ENCODE peak calls at places on chromosome 17, in eight cellular contexts. One of them, this sample, is unnamed.

GRCh38 chr17:2259769-2260536 is 43.6 kb downstream of the SMG6 start:
- DNase-seq in stimulated activated naive CD8-positive, alpha-beta T cell treated with anti-CD3 and anti-CD28 coated beads, Interleukin-15, Interleukin-2, amounts not matched to agents 100 U/mL and 50 U/mL, for 24 hours: peak
- DNase-seq in AG08395: peak
- DNase-seq in activated CD8-positive, alpha-beta memory T cell treated with anti-CD3 and anti-CD28 coated beads for 4 hours: peak
- DNase-seq in COR-L47: no peak
- DNase-seq in fibroblast of the aortic adventitia: peak
- DNase-seq in stimulated activated CD8-positive, alpha-beta memory T cell treated with anti-CD3 and anti-CD28 coated beads, Interleukin-15, amount 100 ng/mL, for 24 hours: no peak
- DNase-seq in IMR-90: peak
- DNase-seq in this sample: no peak

GRCh38 chr17:79840204-79840988 is 1.2 kb upstream of the CBX4 start:
- DNase-seq in activated CD8-positive, alpha-beta memory T cell treated with anti-CD3 and anti-CD28 coated beads for 4 hours: no peak
- DNase-seq in fibroblast of the aortic adventitia: peak
- DNase-seq in AG08395: no peak
- DNase-seq in IMR-90: peak
- DNase-seq in stimulated activated CD8-positive, alpha-beta memory T cell treated with anti-CD3 and anti-CD28 coated beads, Interleukin-15, amount 100 ng/mL, for 24 hours: no peak
- DNase-seq in stimulated activated naive CD8-positive, alpha-beta T cell treated with anti-CD3 and anti-CD28 coated beads, Interleukin-15, Interleukin-2, amounts not matched to agents 100 U/mL and 50 U/mL, for 24 hours: peak
- DNase-seq in COR-L47: no peak
- DNase-seq in this sample: no peak

GRCh38 chr17:78337244-78338109 is 22.4 kb downstream of the SOCS3 start:
- DNase-seq in COR-L47: no peak
- DNase-seq in AG08395: peak
- DNase-seq in activated CD8-positive, alpha-beta memory T cell treated with anti-CD3 and anti-CD28 coated beads for 4 hours: no peak
- DNase-seq in fibroblast of the aortic adventitia: peak
- DNase-seq in stimulated activated naive CD8-positive, alpha-beta T cell treated with anti-CD3 and anti-CD28 coated beads, Interleukin-15, Interleukin-2, amounts not matched to agents 100 U/mL and 50 U/mL, for 24 hours: no peak
- DNase-seq in stimulated activated CD8-positive, alpha-beta memory T cell treated with anti-CD3 and anti-CD28 coated beads, Interleukin-15, amount 100 ng/mL, for 24 hours: no peak
- DNase-seq in IMR-90: peak
- DNase-seq in this sample: peak

GRCh38 chr17:55710410-55710809 is 12.3 kb downstream of the TMEM100 start:
- DNase-seq in stimulated activated CD8-positive, alpha-beta memory T cell treated with anti-CD3 and anti-CD28 coated beads, Interleukin-15, amount 100 ng/mL, for 24 hours: no peak
- DNase-seq in IMR-90: no peak
- DNase-seq in fibroblast of the aortic adventitia: peak
- DNase-seq in AG08395: no peak
- DNase-seq in COR-L47: no peak
- DNase-seq in activated CD8-positive, alpha-beta memory T cell treated with anti-CD3 and anti-CD28 coated beads for 4 hours: no peak
- DNase-seq in stimulated activated naive CD8-positive, alpha-beta T cell treated with anti-CD3 and anti-CD28 coated beads, Interleukin-15, Interleukin-2, amounts not matched to agents 100 U/mL and 50 U/mL, for 24 hours: no peak
- DNase-seq in this sample: no peak

GRCh38 chr17:82332669-82333278 is 792 bp downstream of the SECTM1 start:
- DNase-seq in stimulated activated naive CD8-positive, alpha-beta T cell treated with anti-CD3 and anti-CD28 coated beads, Interleukin-15, Interleukin-2, amounts not matched to agents 100 U/mL and 50 U/mL, for 24 hours: peak
- DNase-seq in fibroblast of the aortic adventitia: peak
- DNase-seq in stimulated activated CD8-positive, alpha-beta memory T cell treated with anti-CD3 and anti-CD28 coated beads, Interleukin-15, amount 100 ng/mL, for 24 hours: no peak
- DNase-seq in activated CD8-positive, alpha-beta memory T cell treated with anti-CD3 and anti-CD28 coated beads for 4 hours: no peak
- DNase-seq in IMR-90: peak
- DNase-seq in AG08395: peak
- DNase-seq in COR-L47: no peak
- DNase-seq in this sample: peak

GRCh38 chr17:58352018-58352842 is at the start of gene SUPT4H1:
- DNase-seq in stimulated activated CD8-positive, alpha-beta memory T cell treated with anti-CD3 and anti-CD28 coated beads, Interleukin-15, amount 100 ng/mL, for 24 hours: peak
- DNase-seq in IMR-90: peak
- DNase-seq in AG08395: peak
- DNase-seq in stimulated activated naive CD8-positive, alpha-beta T cell treated with anti-CD3 and anti-CD28 coated beads, Interleukin-15, Interleukin-2, amounts not matched to agents 100 U/mL and 50 U/mL, for 24 hours: peak
- DNase-seq in COR-L47: peak
- DNase-seq in activated CD8-positive, alpha-beta memory T cell treated with anti-CD3 and anti-CD28 coated beads for 4 hours: peak
- DNase-seq in fibroblast of the aortic adventitia: peak
- DNase-seq in this sample: peak

GRCh38 chr17:64112978-64113377 is 17.0 kb downstream of the ERN1 start:
- DNase-seq in activated CD8-positive, alpha-beta memory T cell treated with anti-CD3 and anti-CD28 coated beads for 4 hours: no peak
- DNase-seq in AG08395: no peak
- DNase-seq in stimulated activated naive CD8-positive, alpha-beta T cell treated with anti-CD3 and anti-CD28 coated beads, Interleukin-15, Interleukin-2, amounts not matched to agents 100 U/mL and 50 U/mL, for 24 hours: no peak
- DNase-seq in IMR-90: peak
- DNase-seq in stimulated activated CD8-positive, alpha-beta memory T cell treated with anti-CD3 and anti-CD28 coated beads, Interleukin-15, amount 100 ng/mL, for 24 hours: no peak
- DNase-seq in fibroblast of the aortic adventitia: no peak
- DNase-seq in COR-L47: no peak
- DNase-seq in this sample: no peak

GRCh38 chr17:59746849-59747445 is 39.5 kb downstream of the VMP1 start:
- DNase-seq in IMR-90: peak
- DNase-seq in stimulated activated naive CD8-positive, alpha-beta T cell treated with anti-CD3 and anti-CD28 coated beads, Interleukin-15, Interleukin-2, amounts not matched to agents 100 U/mL and 50 U/mL, for 24 hours: no peak
- DNase-seq in COR-L47: no peak
- DNase-seq in fibroblast of the aortic adventitia: peak
- DNase-seq in stimulated activated CD8-positive, alpha-beta memory T cell treated with anti-CD3 and anti-CD28 coated beads, Interleukin-15, amount 100 ng/mL, for 24 hours: no peak
- DNase-seq in activated CD8-positive, alpha-beta memory T cell treated with anti-CD3 and anti-CD28 coated beads for 4 hours: no peak
- DNase-seq in AG08395: peak
- DNase-seq in this sample: peak

GRCh38 chr17:59469786-59470485 is 95.5 kb upstream of the DHX40 start:
- DNase-seq in AG08395: no peak
- DNase-seq in IMR-90: no peak
- DNase-seq in stimulated activated CD8-positive, alpha-beta memory T cell treated with anti-CD3 and anti-CD28 coated beads, Interleukin-15, amount 100 ng/mL, for 24 hours: no peak
- DNase-seq in activated CD8-positive, alpha-beta memory T cell treated with anti-CD3 and anti-CD28 coated beads for 4 hours: no peak
- DNase-seq in stimulated activated naive CD8-positive, alpha-beta T cell treated with anti-CD3 and anti-CD28 coated beads, Interleukin-15, Interleukin-2, amounts not matched to agents 100 U/mL and 50 U/mL, for 24 hours: no peak
- DNase-seq in fibroblast of the aortic adventitia: no peak
- DNase-seq in COR-L47: no peak
- DNase-seq in this sample: no peak

GRCh38 chr17:58415371-58416055 is 1.8 kb downstream of the RNF43 start:
- DNase-seq in fibroblast of the aortic adventitia: no peak
- DNase-seq in IMR-90: no peak
- DNase-seq in activated CD8-positive, alpha-beta memory T cell treated with anti-CD3 and anti-CD28 coated beads for 4 hours: no peak
- DNase-seq in COR-L47: no peak
- DNase-seq in stimulated activated CD8-positive, alpha-beta memory T cell treated with anti-CD3 and anti-CD28 coated beads, Interleukin-15, amount 100 ng/mL, for 24 hours: no peak
- DNase-seq in AG08395: no peak
- DNase-seq in stimulated activated naive CD8-positive, alpha-beta T cell treated with anti-CD3 and anti-CD28 coated beads, Interleukin-15, Interleukin-2, amounts not matched to agents 100 U/mL and 50 U/mL, for 24 hours: no peak
- DNase-seq in this sample: no peak

GRCh38 chr17:4858880-4859260 is 25.7 kb downstream of the MINK1 start:
- DNase-seq in COR-L47: no peak
- DNase-seq in stimulated activated CD8-positive, alpha-beta memory T cell treated with anti-CD3 and anti-CD28 coated beads, Interleukin-15, amount 100 ng/mL, for 24 hours: no peak
- DNase-seq in fibroblast of the aortic adventitia: peak
- DNase-seq in stimulated activated naive CD8-positive, alpha-beta T cell treated with anti-CD3 and anti-CD28 coated beads, Interleukin-15, Interleukin-2, amounts not matched to agents 100 U/mL and 50 U/mL, for 24 hours: no peak
- DNase-seq in AG08395: peak
- DNase-seq in activated CD8-positive, alpha-beta memory T cell treated with anti-CD3 and anti-CD28 coated beads for 4 hours: no peak
- DNase-seq in IMR-90: peak
- DNase-seq in this sample: peak

GRCh38 chr17:83136931-83137330 is 57.5 kb downstream of the METRNL start:
- DNase-seq in COR-L47: no peak
- DNase-seq in stimulated activated naive CD8-positive, alpha-beta T cell treated with anti-CD3 and anti-CD28 coated beads, Interleukin-15, Interleukin-2, amounts not matched to agents 100 U/mL and 50 U/mL, for 24 hours: no peak
- DNase-seq in IMR-90: no peak
- DNase-seq in activated CD8-positive, alpha-beta memory T cell treated with anti-CD3 and anti-CD28 coated beads for 4 hours: no peak
- DNase-seq in stimulated activated CD8-positive, alpha-beta memory T cell treated with anti-CD3 and anti-CD28 coated beads, Interleukin-15, amount 100 ng/mL, for 24 hours: no peak
- DNase-seq in fibroblast of the aortic adventitia: no peak
- DNase-seq in AG08395: no peak
- DNase-seq in this sample: no peak

GRCh38 chr17:82230627-82231311 is 1.9 kb downstream of the SLC16A3 start:
- DNase-seq in AG08395: peak
- DNase-seq in COR-L47: no peak
- DNase-seq in stimulated activated CD8-positive, alpha-beta memory T cell treated with anti-CD3 and anti-CD28 coated beads, Interleukin-15, amount 100 ng/mL, for 24 hours: no peak
- DNase-seq in activated CD8-positive, alpha-beta memory T cell treated with anti-CD3 and anti-CD28 coated beads for 4 hours: no peak
- DNase-seq in stimulated activated naive CD8-positive, alpha-beta T cell treated with anti-CD3 and anti-CD28 coated beads, Interleukin-15, Interleukin-2, amounts not matched to agents 100 U/mL and 50 U/mL, for 24 hours: peak
- DNase-seq in fibroblast of the aortic adventitia: peak
- DNase-seq in IMR-90: peak
- DNase-seq in this sample: peak

GRCh38 chr17:36812762-36813161 is 124.5 kb upstream of the LHX1 start:
- DNase-seq in stimulated activated CD8-positive, alpha-beta memory T cell treated with anti-CD3 and anti-CD28 coated beads, Interleukin-15, amount 100 ng/mL, for 24 hours: no peak
- DNase-seq in fibroblast of the aortic adventitia: no peak
- DNase-seq in activated CD8-positive, alpha-beta memory T cell treated with anti-CD3 and anti-CD28 coated beads for 4 hours: no peak
- DNase-seq in COR-L47: no peak
- DNase-seq in stimulated activated naive CD8-positive, alpha-beta T cell treated with anti-CD3 and anti-CD28 coated beads, Interleukin-15, Interleukin-2, amounts not matched to agents 100 U/mL and 50 U/mL, for 24 hours: no peak
- DNase-seq in IMR-90: no peak
- DNase-seq in AG08395: no peak
- DNase-seq in this sample: no peak

GRCh38 chr17:11545002-11545401 is 53.3 kb upstream of the DNAH9 start:
- DNase-seq in AG08395: no peak
- DNase-seq in stimulated activated naive CD8-positive, alpha-beta T cell treated with anti-CD3 and anti-CD28 coated beads, Interleukin-15, Interleukin-2, amounts not matched to agents 100 U/mL and 50 U/mL, for 24 hours: no peak
- DNase-seq in COR-L47: no peak
- DNase-seq in fibroblast of the aortic adventitia: no peak
- DNase-seq in stimulated activated CD8-positive, alpha-beta memory T cell treated with anti-CD3 and anti-CD28 coated beads, Interleukin-15, amount 100 ng/mL, for 24 hours: no peak
- DNase-seq in activated CD8-positive, alpha-beta memory T cell treated with anti-CD3 and anti-CD28 coated beads for 4 hours: no peak
- DNase-seq in IMR-90: no peak
- DNase-seq in this sample: no peak

GRCh38 chr17:79852748-79853147 is 13.5 kb upstream of the CBX4 start:
- DNase-seq in COR-L47: no peak
- DNase-seq in AG08395: no peak
- DNase-seq in stimulated activated naive CD8-positive, alpha-beta T cell treated with anti-CD3 and anti-CD28 coated beads, Interleukin-15, Interleukin-2, amounts not matched to agents 100 U/mL and 50 U/mL, for 24 hours: no peak
- DNase-seq in IMR-90: peak
- DNase-seq in stimulated activated CD8-positive, alpha-beta memory T cell treated with anti-CD3 and anti-CD28 coated beads, Interleukin-15, amount 100 ng/mL, for 24 hours: no peak
- DNase-seq in activated CD8-positive, alpha-beta memory T cell treated with anti-CD3 and anti-CD28 coated beads for 4 hours: no peak
- DNase-seq in fibroblast of the aortic adventitia: peak
- DNase-seq in this sample: peak

This sample was measured in hepatic stellate cell.